ENCODE peak calls at places on chromosomes 3 and 15, in nine cellular contexts. P is stomach; E is activated naive CD4-positive, alpha-beta T cell treated with anti-CD3 and anti-CD28 coated beads, Interleukin-2, amount 10 ng/mL, durations not matched to agents 7 days and 5 days; Z is NAMALWA; U is NCI-H774; H is D341Med; L is left ventricle myocardium superior; R is retinal pigment epithelial cell; X is Calu3. J is an unnamed sample.

GRCh38 chr15:71218272-71218805 is 103.1 kb downstream of the THSD4 start:
- DNase-seq in P (no peak), E (no peak), Z (no peak), U (no peak), H (no peak), L (no peak), R (no peak), X (no peak), J (no peak)

GRCh38 chr15:60590935-60591490 is 112.1 kb upstream of the ICE2 start:
- DNase-seq in P (peak; percentile 55), E (peak; percentile 65), Z (no peak), U (no peak), H (peak; percentile 86), L (peak; percentile 71), R (no peak), X (peak; percentile 49), J (no peak)

GRCh38 chr3:66393486-66394260 is 107.1 kb downstream of the LRIG1 start:
- DNase-seq in P (no peak), E (peak; percentile 75), Z (no peak), U (no peak), H (no peak), L (no peak), R (no peak), X (no peak), J (peak; percentile 97)

GRCh38 chr3:5010706-5011554 is 31.7 kb downstream of the BHLHE40 start:
- DNase-seq in P (no peak), E (peak; percentile 37), Z (no peak), U (no peak), H (no peak), L (no peak), R (no peak), X (no peak), J (no peak)

GRCh38 chr15:77646104-77646694 is 13.5 kb upstream of the LINGO1 start:
- DNase-seq in P (no peak), E (no peak), Z (no peak), U (no peak), H (no peak), L (no peak), R (no peak), X (no peak), J (no peak)

GRCh38 chr3:86416334-86416733 is 574.6 kb downstream of the VGLL3 start:
- DNase-seq in P (no peak), E (no peak), Z (no peak), U (no peak), H (no peak), L (no peak), R (peak; percentile 11), X (no peak), J (no peak)

GRCh38 chr3:15120986-15121385 is 22.0 kb upstream of the RBSN start:
- DNase-seq in P (no peak), E (no peak), Z (no peak), U (no peak), H (no peak), L (no peak), R (no peak), X (no peak), J (no peak)

GRCh38 chr3:126351771-126352475 is 5.3 kb downstream of the KLF15 start:
- DNase-seq in P (no peak), E (no peak), Z (no peak), U (no peak), H (no peak), L (no peak), R (no peak), X (no peak), J (no peak)

GRCh38 chr3:5899040-5899439 is 711.5 kb downstream of the EDEM1 start:
- DNase-seq in P (no peak), E (no peak), Z (no peak), U (no peak), H (no peak), L (no peak), R (no peak), X (no peak), J (no peak)

GRCh38 chr3:115598216-115598615 is 25.1 kb upstream of the GAP43 start:
- DNase-seq in P (no peak), E (no peak), Z (no peak), U (no peak), H (no peak), L (no peak), R (no peak), X (no peak), J (no peak)

GRCh38 chr3:129975332-129976090 is 991 bp downstream of the TRH start:
- DNase-seq in P (no peak), E (peak; percentile 24), Z (no peak), U (no peak), H (peak; percentile 62), L (peak; percentile 56), R (no peak), X (peak; percentile 30), J (no peak)

GRCh38 chr15:74783072-74783807 is 1.4 kb downstream of the CSK start:
- DNase-seq in P (no peak), E (peak; percentile 67), Z (peak; percentile 86), U (no peak), H (no peak), L (peak; percentile 48), R (no peak), X (peak; percentile 35), J (no peak)

GRCh38 chr3:187507905-187508304 is 139.7 kb downstream of the RTP4 start:
- DNase-seq in P (no peak), E (no peak), Z (no peak), U (no peak), H (no peak), L (no peak), R (no peak), X (peak; percentile 28), J (no peak)

GRCh38 chr3:184592411-184593200 is 31.0 kb downstream of the EPHB3 start:
- DNase-seq in P (no peak), E (no peak), Z (no peak), U (no peak), H (no peak), L (no peak), R (no peak), X (no peak), J (no peak)

GRCh38 chr3:144942093-144942492 is 970.5 kb downstream of the DIPK2A start:
- DNase-seq in P (no peak), E (no peak), Z (no peak), U (no peak), H (no peak), L (no peak), R (no peak), X (no peak), J (no peak)

GRCh38 chr3:77795013-77795412 is 755.1 kb downstream of the ROBO2 start:
- DNase-seq in P (peak; percentile 28), E (no peak), Z (no peak), U (no peak), H (no peak), L (no peak), R (no peak), X (peak; percentile 8), J (no peak)

GRCh38 chr15:101662203-101662602 is 10.0 kb upstream of the TM2D3 start:
- DNase-seq in P (no peak), E (no peak), Z (no peak), U (no peak), H (no peak), L (no peak), R (no peak), X (no peak), J (no peak)

GRCh38 chr3:27626596-27627118 is 95.5 kb downstream of the EOMES start:
- DNase-seq in P (no peak), E (no peak), Z (no peak), U (no peak), H (no peak), L (no peak), R (no peak), X (no peak), J (no peak)

GRCh38 chr15:55527150-55527549 is 19.1 kb upstream of the DNAAF4 start:
- DNase-seq in P (no peak), E (no peak), Z (no peak), U (no peak), H (peak; percentile 39), L (no peak), R (no peak), X (no peak), J (no peak)

GRCh38 chr15:49415638-49416037 is 7.4 kb upstream of the FGF7 start:
- DNase-seq in P (no peak), E (no peak), Z (no peak), U (no peak), H (no peak), L (no peak), R (peak; percentile 60), X (no peak), J (no peak)

GRCh38 chr3:59456852-59457485 is 407.1 kb upstream of the CFAP20DC start:
- DNase-seq in P (no peak), E (no peak), Z (no peak), U (no peak), H (no peak), L (no peak), R (no peak), X (no peak), J (no peak)

GRCh38 chr15:48796930-48797329 is 13.9 kb downstream of the CEP152 start:
- DNase-seq in P (no peak), E (no peak), Z (no peak), U (no peak), H (no peak), L (no peak), R (no peak), X (no peak), J (no peak)

GRCh38 chr3:72086051-72086711 is 301.2 kb upstream of the PROK2 start:
- DNase-seq in P (no peak), E (no peak), Z (peak; percentile 25), U (no peak), H (no peak), L (no peak), R (no peak), X (no peak), J (peak; percentile 77)

GRCh38 chr15:36469567-36469966 is 109.9 kb upstream of the CDIN1 start:
- DNase-seq in P (no peak), E (no peak), Z (no peak), U (no peak), H (no peak), L (no peak), R (peak; percentile 24), X (no peak), J (no peak)

GRCh38 chr3:170806676-170807075 is 63.3 kb downstream of the RPL22L1 start:
- DNase-seq in P (no peak), E (no peak), Z (no peak), U (no peak), H (no peak), L (no peak), R (no peak), X (no peak), J (no peak)

J was measured in Jurkat, Clone E6-1.